ENCODE peak calls at places on chromosomes 3 and 15, in seven cellular contexts. A is Peyer's patch; K is cardiac muscle cell; U is CD8-positive, alpha-beta T cell; P is adrenal gland; L is upper lobe of left lung; T is heart right ventricle. B is an unnamed sample. For H3K4me1, the result is how much of the 10 kb centered on the place peaks cover.

GRCh38 chr3:159844801-159845261 is 143.8 kb upstream of the IL12A start:
- DNase-seq in A (no peak), U (no peak), P (no peak), L (no peak), T (no peak), K (no peak), B (no peak)

GRCh38 chr3:21642433-21642832 is 108.6 kb downstream of the ZNF385D start:
- DNase-seq in P (no peak), A (no peak), T (no peak), L (no peak), U (no peak), K (no peak), B (no peak)

GRCh38 chr3:12273045-12273695 is 15.7 kb upstream of the PPARG start:
- DNase-seq in L (no peak), T (no peak), P (no peak), U (no peak), K (no peak), A (no peak), B (no peak)

GRCh38 chr15:88476635-88477038 is 9.1 kb downstream of the MRPS11 start:
- DNase-seq in P (peak), U (peak), A (no peak), K (peak), L (no peak), T (peak), B (no peak)

GRCh38 chr15:81809543-81809942 is 236.3 kb downstream of the MEX3B start:
- DNase-seq in P (no peak), K (peak), U (no peak), A (no peak), L (no peak), T (peak), B (no peak)

GRCh38 chr3:159062734-159063410 is 261.0 kb downstream of the MFSD1 start:
- DNase-seq in A (no peak), K (no peak), L (no peak), U (no peak), P (no peak), T (no peak), B (no peak)

GRCh38 chr15:86799226-86799625 is 719.6 kb downstream of the AGBL1 start:
- DNase-seq in K (no peak), P (no peak), T (no peak), U (no peak), A (no peak), L (no peak), B (no peak)

GRCh38 chr3:114519415-114519814 is 225.6 kb downstream of the TIGIT start:
- DNase-seq in L (no peak), A (no peak), K (peak), U (no peak), P (peak), T (peak), B (no peak)

GRCh38 chr3:44106761-44107160 is 134.9 kb upstream of the TOPAZ1 start:
- DNase-seq in A (no peak), K (no peak), U (no peak), L (no peak), P (no peak), T (no peak), B (no peak)

GRCh38 chr3:44058022-44058867 is 183.4 kb upstream of the TOPAZ1 start:
- DNase-seq in U (peak), T (no peak), L (peak), P (peak), K (peak), A (no peak), B (no peak)

GRCh38 chr15:69979269-69979668 is 118.4 kb downstream of the TLE3 start:
- DNase-seq in T (no peak), K (no peak), L (no peak), A (no peak), U (no peak), P (no peak), B (no peak)

GRCh38 chr15:25768271-25768670 is 94.9 kb downstream of the ATP10A start:
- DNase-seq in P (no peak), K (no peak), L (no peak), T (no peak), U (no peak), A (no peak), B (no peak)

GRCh38 chr15:67549736-67550135 is 7.2 kb downstream of the MAP2K5 start:
- DNase-seq in P (no peak), A (no peak), T (no peak), L (no peak), K (no peak), U (no peak), B (no peak)

GRCh38 chr3:150371741-150372254 is 36.3 kb upstream of the TSC22D2 start:
- DNase-seq in P (peak), K (peak), U (no peak), T (peak), L (no peak), A (no peak), B (no peak)

GRCh38 chr3:150370982-150371381 is 37.1 kb upstream of the TSC22D2 start:
- DNase-seq in L (no peak), K (no peak), U (no peak), P (no peak), T (no peak), A (no peak), B (no peak)

GRCh38 chr3:150373234-150373633 is 34.9 kb upstream of the TSC22D2 start:
- DNase-seq in U (no peak), T (no peak), A (no peak), K (no peak), L (no peak), P (no peak), B (no peak)

GRCh38 chr3:150370129-150370602 is 37.9 kb upstream of the TSC22D2 start:
- DNase-seq in L (no peak), K (peak), T (peak), U (no peak), P (peak), A (no peak), B (no peak)

GRCh38 chr3:150372320-150373118 is 35.6 kb upstream of the TSC22D2 start:
- DNase-seq in U (no peak), P (no peak), T (no peak), A (no peak), L (no peak), K (no peak), B (no peak)
- H3K27ac ChIP-seq in U (no peak), P (peak), T (peak), A (peak), L (peak), K (no peak), B (peak)

GRCh38 chr15:30038667-30039523 is 43.9 kb upstream of the GOLGA8J start:
- DNase-seq in K (no peak), P (peak), L (no peak), U (no peak), A (peak), T (no peak), B (no peak)
- TF ChIP-seq CTCF in K (no peak), P (no peak), L (no peak), U (no peak), A (no peak), T (no peak), B (no peak)

DNA sequence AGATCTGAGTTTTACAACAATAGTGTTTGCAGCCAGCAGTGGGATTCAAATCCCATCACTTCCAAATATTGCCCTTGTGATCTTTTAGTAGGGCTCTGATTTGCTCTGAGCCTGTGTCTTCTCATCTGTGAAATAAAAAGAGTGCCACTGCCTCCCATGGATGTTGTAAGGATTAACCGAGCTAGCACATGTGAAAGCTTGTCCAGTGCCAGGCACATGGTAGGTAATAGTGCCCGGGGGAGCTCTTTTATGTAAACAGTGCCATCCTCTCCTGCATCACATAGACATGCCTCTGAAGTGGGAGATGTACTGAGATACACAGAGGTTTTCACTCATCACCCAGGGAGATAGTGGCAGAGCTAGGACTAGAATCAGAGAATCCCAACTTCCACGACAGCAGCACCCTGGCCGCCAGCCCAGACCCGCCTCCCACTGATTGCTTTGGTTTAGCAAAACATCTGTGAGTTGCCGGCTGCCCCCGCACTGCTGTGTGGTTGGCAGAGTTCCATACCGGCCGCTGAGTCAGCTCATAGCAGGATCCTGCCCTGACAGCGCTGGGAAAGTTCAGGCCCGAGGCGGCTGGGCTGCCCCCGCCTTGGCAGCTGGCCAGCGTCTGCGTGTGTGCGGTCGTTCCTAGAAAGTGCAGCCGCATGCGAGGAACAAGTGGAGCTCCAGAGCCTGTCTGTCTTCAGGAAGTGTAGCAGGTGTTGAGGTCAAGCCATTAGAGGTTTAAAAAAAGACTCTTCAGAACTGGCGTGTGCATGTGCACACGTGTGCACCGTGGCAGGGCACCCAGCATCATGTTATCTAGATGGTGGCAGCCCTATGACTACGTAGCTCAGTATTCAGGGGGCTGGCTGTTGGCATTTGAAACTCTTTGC is 5.0 kb downstream of the ARID3B start:
- DNase-seq in A (peak), P (peak), U (peak), L (peak), T (peak), K (peak), B (peak)
- H3K4me1 ChIP-seq in A (under half), P (under half), U (half or more), L (half or more), T (half or more), K (under half), B (under half)

GRCh38 chr15:62402687-62403086 is 237.6 kb upstream of the C2CD4B start:
- DNase-seq in K (no peak), P (no peak), U (no peak), T (no peak), A (no peak), L (no peak), B (no peak)
- H3K27ac ChIP-seq in K (no peak), P (peak), U (no peak), T (peak), A (no peak), L (no peak), B (no peak)

DNA sequence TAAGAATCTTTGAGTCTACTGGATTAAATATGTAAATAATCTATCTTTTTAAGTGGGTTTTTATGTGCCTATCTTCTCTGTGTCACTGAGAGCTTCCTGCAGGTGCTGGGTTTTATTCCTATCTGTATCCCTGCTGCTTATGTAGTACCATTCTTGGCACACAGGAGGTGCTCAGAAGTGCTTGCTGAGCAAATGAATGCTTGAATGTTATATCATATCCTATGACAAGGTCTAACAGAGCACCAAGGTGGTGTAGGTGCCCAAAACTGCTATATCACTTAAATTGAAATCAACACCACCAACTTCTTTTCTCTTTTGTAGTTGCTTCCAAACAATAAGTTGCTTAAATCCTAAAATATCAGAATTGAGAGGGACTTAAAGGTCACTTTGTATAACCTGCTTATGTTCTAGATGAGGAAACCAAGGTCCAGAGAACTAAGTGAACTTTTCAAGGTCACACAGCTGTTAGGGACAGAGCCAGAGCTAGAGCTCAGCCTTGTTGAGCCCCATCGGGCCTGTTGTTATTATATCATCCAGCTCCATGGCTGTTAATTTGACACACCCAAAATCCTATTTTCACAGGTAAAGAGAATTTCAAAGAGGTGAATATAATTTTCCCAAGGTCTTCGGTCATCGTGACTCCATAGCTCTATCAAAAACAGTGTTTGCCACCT is 46.0 kb downstream of the CCNL1 start:
- DNase-seq in K (no peak), T (no peak), P (no peak), U (no peak), A (no peak), L (no peak), B (no peak)
- TF ChIP-seq CTCF in K (peak), T (no peak), P (no peak), U (no peak), A (no peak), L (no peak), B (no peak)

GRCh38 chr15:31327674-31328424 is 1.2 kb downstream of the KLF13 start:
- DNase-seq in U (peak), T (peak), K (peak), P (peak), A (peak), L (peak), B (peak)

GRCh38 chr15:31325432-31325975 is 1.1 kb upstream of the KLF13 start:
- DNase-seq in U (peak), K (no peak), L (no peak), P (no peak), A (peak), T (peak), B (peak)

GRCh38 chr15:31326729-31327673 is at the start of gene KLF13:
- DNase-seq in K (peak), A (peak), L (peak), P (peak), T (peak), U (peak), B (peak)

GRCh38 chr15:31324739-31325431 is 1.8 kb upstream of the KLF13 start:
- DNase-seq in K (no peak), P (no peak), A (peak), U (no peak), T (no peak), L (no peak), B (peak)

GRCh38 chr15:31325976-31326728 is 483 bp upstream of the KLF13 start:
- DNase-seq in L (peak), K (peak), A (peak), U (peak), T (peak), P (peak), B (peak)
- H3K4me1 ChIP-seq in L (under half), K (under half), A (under half), U (under half), T (half or more), P (under half), B (under half)

GRCh38 chr15:66107070-66107469 is 146.5 kb downstream of the MEGF11 start:
- DNase-seq in A (no peak), K (no peak), L (no peak), T (no peak), U (no peak), P (no peak), B (no peak)

GRCh38 chr15:66110788-66111187 is 142.8 kb downstream of the MEGF11 start:
- DNase-seq in P (no peak), K (no peak), T (no peak), L (no peak), A (no peak), U (no peak), B (peak)

GRCh38 chr15:66109826-66110225 is 143.7 kb downstream of the MEGF11 start:
- DNase-seq in A (no peak), T (no peak), U (no peak), L (no peak), P (no peak), K (no peak), B (peak)

GRCh38 chr15:66105286-66105984 is 148.1 kb downstream of the MEGF11 start:
- DNase-seq in L (no peak), P (no peak), K (no peak), U (no peak), A (no peak), T (no peak), B (peak)

DNA sequence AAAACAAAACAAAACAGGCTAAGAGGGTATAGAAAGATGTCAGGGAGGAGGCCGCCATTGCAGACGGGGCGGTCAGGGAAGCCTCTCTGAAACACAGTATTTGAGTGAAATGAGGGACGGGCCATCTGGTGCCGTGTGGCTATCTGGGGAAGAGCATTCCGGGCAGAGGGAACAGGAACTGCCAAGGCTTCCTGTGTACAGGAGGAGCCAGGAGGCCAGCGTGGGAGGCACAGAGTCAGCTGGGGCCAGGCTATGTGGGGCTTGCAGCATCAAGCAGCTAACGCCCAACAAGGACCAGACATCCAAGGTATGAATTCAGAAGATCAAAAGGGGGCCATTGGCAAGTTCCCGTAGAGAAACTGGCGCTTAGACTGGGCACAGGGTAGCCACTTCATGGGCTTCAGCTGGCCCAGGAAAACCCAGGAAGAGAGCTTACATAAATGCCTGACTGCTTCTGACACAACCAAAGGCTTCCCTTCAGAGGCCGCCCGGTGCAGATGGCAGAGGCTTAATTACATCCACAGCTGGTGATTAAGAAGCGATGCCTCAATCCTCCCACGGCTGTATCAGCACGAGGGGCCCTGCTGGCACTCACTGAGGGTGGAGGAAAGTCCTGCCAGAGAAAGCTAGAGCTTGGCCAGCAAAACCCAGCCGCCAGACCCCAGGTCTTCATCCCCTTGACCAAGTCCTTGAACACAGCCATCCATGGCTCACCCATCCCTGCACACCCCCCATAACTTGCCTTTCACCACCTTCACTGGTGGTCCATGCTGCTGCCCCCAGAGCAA is 144.9 kb downstream of the MEGF11 start:
- DNase-seq in U (no peak), A (no peak), P (no peak), K (peak), L (no peak), T (no peak), B (peak)
- H3K27ac ChIP-seq in U (no peak), A (no peak), P (no peak), K (no peak), L (no peak), T (no peak), B (no peak)

GRCh38 chr3:183180765-183181295 is 18.3 kb upstream of the LAMP3 start:
- DNase-seq in A (no peak), T (no peak), K (no peak), P (no peak), U (no peak), L (peak), B (no peak)

GRCh38 chr3:183178833-183179549 is 16.5 kb upstream of the LAMP3 start:
- DNase-seq in T (no peak), P (no peak), L (peak), K (peak), A (peak), U (peak), B (peak)

GRCh38 chr3:183180105-183180763 is 17.7 kb upstream of the LAMP3 start:
- DNase-seq in T (no peak), L (no peak), A (no peak), U (no peak), P (no peak), K (peak), B (no peak)

GRCh38 chr3:183181606-183182005 is 19.1 kb upstream of the LAMP3 start:
- DNase-seq in U (no peak), P (no peak), K (no peak), T (no peak), A (no peak), L (peak), B (no peak)

GRCh38 chr3:183178512-183178832 is 15.9 kb upstream of the LAMP3 start:
- DNase-seq in K (no peak), T (no peak), L (no peak), P (no peak), A (no peak), U (no peak), B (no peak)
- TF ChIP-seq CTCF in K (no peak), T (no peak), L (no peak), P (no peak), A (no peak), U (no peak), B (no peak)

B was measured in upper lobe of right lung.